ENCODE peak calls at places on chromosomes 11 and 22, in nine cellular contexts. K is stimulated activated CD8-positive, alpha-beta memory T cell treated with anti-CD3 and anti-CD28 coated beads, Interleukin-4, amount 100 ng/mL, for 4 hours; S is stimulated activated CD4-positive, alpha-beta T cell treated with anti-CD3 and anti-CD28 coated beads, Interleukin-4, amount 100 ng/mL, for 1 hour; U is midbrain; Z is effector memory CD4-positive, alpha-beta T cell; O is GF-D8; E is mammary epithelial cell; B is GM23338; D is memory B cell. L is an unnamed sample.

GRCh38 chr11:118610220-118610772 is 2.9 kb downstream of the PHLDB1 start:
- DNase-seq in K (no peak), S (peak; percentile 23), U (no peak), Z (no peak), O (no peak), E (no peak), B (peak; percentile 58), D (no peak), L (no peak)

GRCh38 chr11:86041975-86042378 is 26.9 kb downstream of the PICALM start:
- DNase-seq in K (no peak), S (no peak), U (peak; percentile 90), Z (peak; percentile 43), O (peak; percentile 51), E (peak; percentile 76), B (peak; percentile 95), D (no peak), L (peak; percentile 50)

GRCh38 chr22:36026741-36027140 is 1.9 kb downstream of the RBFOX2 start:
- DNase-seq in K (no peak), S (no peak), U (peak; percentile 9), Z (no peak), O (no peak), E (peak; percentile 27), B (peak; percentile 61), D (no peak), L (no peak)

GRCh38 chr11:26522912-26523610 is 49.0 kb downstream of the MUC15 start:
- DNase-seq in K (no peak), S (no peak), U (no peak), Z (no peak), O (no peak), E (peak; percentile 25), B (peak; percentile 90), D (no peak), L (no peak)

GRCh38 chr11:59898652-59899051 is 20.1 kb downstream of the OOSP3 start:
- DNase-seq in K (no peak), S (no peak), U (no peak), Z (no peak), O (no peak), E (no peak), B (no peak), D (no peak), L (no peak)

GRCh38 chr11:15818132-15818842 is 538.1 kb downstream of the SOX6 start:
- DNase-seq in K (no peak), S (no peak), U (no peak), Z (no peak), O (no peak), E (no peak), B (no peak), D (no peak), L (no peak)

GRCh38 chr22:23213581-23214341 is 33.5 kb downstream of the BCR start:
- DNase-seq in K (no peak), S (no peak), U (no peak), Z (no peak), O (no peak), E (no peak), B (no peak), D (no peak), L (no peak)

GRCh38 chr11:128318856-128319474 is 268.4 kb downstream of the ETS1 start:
- DNase-seq in K (peak; percentile 28), S (peak; percentile 61), U (no peak), Z (peak; percentile 62), O (no peak), E (no peak), B (no peak), D (peak; percentile 35), L (no peak)

GRCh38 chr11:125933030-125933813 is 12.6 kb upstream of the VSIG10L2 start:
- DNase-seq in K (no peak), S (no peak), U (no peak), Z (no peak), O (no peak), E (no peak), B (peak; percentile 59), D (no peak), L (no peak)

GRCh38 chr11:113839842-113840241 is 35.5 kb downstream of the USP28 start:
- DNase-seq in K (no peak), S (no peak), U (no peak), Z (no peak), O (no peak), E (no peak), B (no peak), D (peak; percentile 37), L (no peak)

GRCh38 chr22:43829904-43830851 is 18.1 kb upstream of the EFCAB6 start:
- DNase-seq in K (no peak), S (no peak), U (no peak), Z (no peak), O (no peak), E (no peak), B (no peak), D (no peak), L (no peak)

GRCh38 chr22:26045855-26046254 is 123.4 kb upstream of the SEZ6L start:
- DNase-seq in K (no peak), S (no peak), U (no peak), Z (no peak), O (no peak), E (no peak), B (no peak), D (no peak), L (no peak)

GRCh38 chr11:2588809-2589537 is 110.8 kb downstream of the KCNQ1OT1 start:
- DNase-seq in K (no peak), S (peak; percentile 0), U (no peak), Z (no peak), O (no peak), E (no peak), B (no peak), D (no peak), L (peak; percentile 6)

GRCh38 chr11:1126935-1127663 is 30.7 kb upstream of the MUC5AC start:
- DNase-seq in K (no peak), S (no peak), U (no peak), Z (no peak), O (no peak), E (no peak), B (no peak), D (no peak), L (no peak)

GRCh38 chr11:65516135-65516968 is 8.5 kb upstream of the SCYL1 start:
- DNase-seq in K (no peak), S (no peak), U (peak; percentile 4), Z (no peak), O (no peak), E (no peak), B (no peak), D (no peak), L (no peak)